ENCODE peak calls at places on chromosomes 6 and 20, in ten cellular contexts. O is fibroblast of mammary gland, E is GM20000, M is kidney glomerular epithelial cell, Y is T-helper 2 cell, J is T-helper 1 cell, I is mammary epithelial cell, F is amygdala, R is left cardiac atrium, L is IMR-90. W is an unnamed sample.

GRCh38 chr6:113856571-113857564 is at the start of gene MARCKS:
- DNase-seq in O (peak), E (peak), M (peak), Y (no peak), J (peak), I (peak), F (peak), R (peak), L (peak), W (peak)

GRCh38 chr6:142624978-142625715 is 319.8 kb downstream of the HIVEP2 start:
- DNase-seq in O (no peak), E (no peak), M (no peak), Y (no peak), J (no peak), I (peak), F (no peak), R (no peak), L (no peak), W (no peak)

GRCh38 chr20:32497589-32498224 is 87.4 kb downstream of the NOL4L start:
- DNase-seq in O (no peak), E (no peak), M (no peak), Y (no peak), J (no peak), I (no peak), F (no peak), R (no peak), L (no peak), W (no peak)

GRCh38 chr6:94376876-94377275 is 957.5 kb upstream of the EPHA7 start:
- DNase-seq in O (no peak), E (no peak), M (no peak), Y (no peak), J (no peak), I (no peak), F (no peak), R (no peak), L (no peak), W (no peak)

GRCh38 chr20:23304616-23305015 is 46.0 kb upstream of the NXT1 start:
- DNase-seq in O (no peak), E (no peak), M (no peak), Y (no peak), J (no peak), I (no peak), F (no peak), R (no peak), L (no peak), W (no peak)

GRCh38 chr6:113187671-113188070 is 669.5 kb upstream of the MARCKS start:
- DNase-seq in O (peak), E (no peak), M (no peak), Y (no peak), J (no peak), I (no peak), F (no peak), R (no peak), L (peak), W (no peak)

GRCh38 chr6:112177081-112177480 is 77.3 kb downstream of the LAMA4 start:
- DNase-seq in O (no peak), E (no peak), M (no peak), Y (no peak), J (no peak), I (no peak), F (no peak), R (no peak), L (no peak), W (no peak)

GRCh38 chr6:31597006-31597405 is 4.2 kb upstream of the NCR3 start:
- DNase-seq in O (peak), E (no peak), M (peak), Y (peak), J (peak), I (no peak), F (no peak), R (no peak), L (peak), W (no peak)

GRCh38 chr6:2944405-2945068 is 26.8 kb downstream of the SERPINB6 start:
- DNase-seq in O (no peak), E (no peak), M (no peak), Y (no peak), J (no peak), I (no peak), F (no peak), R (no peak), L (no peak), W (no peak)

GRCh38 chr6:149480502-149481280 is 4.1 kb downstream of the ZC3H12D start:
- DNase-seq in O (no peak), E (no peak), M (no peak), Y (no peak), J (peak), I (no peak), F (no peak), R (no peak), L (no peak), W (no peak)

GRCh38 chr20:53322651-53323050 is 271.0 kb downstream of the ZNF217 start:
- DNase-seq in O (peak), E (no peak), M (no peak), Y (no peak), J (peak), I (no peak), F (no peak), R (no peak), L (no peak), W (no peak)

GRCh38 chr20:3732327-3733118 is at the start of gene HSPA12B:
- DNase-seq in O (no peak), E (no peak), M (no peak), Y (no peak), J (no peak), I (no peak), F (no peak), R (no peak), L (no peak), W (no peak)

GRCh38 chr20:21554985-21555384 is 41.1 kb upstream of the NKX2-2 start:
- DNase-seq in O (no peak), E (no peak), M (no peak), Y (no peak), J (no peak), I (no peak), F (no peak), R (no peak), L (no peak), W (no peak)

GRCh38 chr6:111699123-111699522 is 93.4 kb upstream of the TRAF3IP2 start:
- DNase-seq in O (no peak), E (no peak), M (no peak), Y (no peak), J (no peak), I (no peak), F (no peak), R (no peak), L (no peak), W (no peak)

GRCh38 chr6:20137288-20137687 is 75.0 kb downstream of the MBOAT1 start:
- DNase-seq in O (no peak), E (no peak), M (no peak), Y (no peak), J (no peak), I (no peak), F (no peak), R (no peak), L (no peak), W (no peak)